ENCODE peak calls at places on chromosomes 1 and 21, in six cellular contexts. One of them, this sample, is unnamed.

GRCh38 chr1:159989581-159989980 is 35.5 kb upstream of the SLAMF9 start:
- DNase-seq in trophoblast cell: no peak
- DNase-seq in endodermal cell: no peak
- DNase-seq in Panc1: no peak
- DNase-seq in K562: no peak
- DNase-seq in CD8-positive, alpha-beta T cell: no peak
- DNase-seq in this sample: no peak

GRCh38 chr1:11783556-11783955 is 21.6 kb downstream of the C1orf167 start:
- DNase-seq in Panc1: no peak
- DNase-seq in endodermal cell: no peak
- DNase-seq in K562: no peak
- DNase-seq in CD8-positive, alpha-beta T cell: no peak
- DNase-seq in trophoblast cell: no peak
- DNase-seq in this sample: no peak

GRCh38 chr1:154745286-154745731 is 124.8 kb downstream of the KCNN3 start:
- DNase-seq in CD8-positive, alpha-beta T cell: no peak
- DNase-seq in K562: no peak
- DNase-seq in Panc1: no peak
- DNase-seq in endodermal cell: peak; percentile 35
- DNase-seq in trophoblast cell: no peak
- DNase-seq in this sample: no peak

GRCh38 chr1:222654849-222655248 is 37.0 kb downstream of the MIA3 start:
- DNase-seq in Panc1: no peak
- DNase-seq in trophoblast cell: no peak
- DNase-seq in endodermal cell: no peak
- DNase-seq in CD8-positive, alpha-beta T cell: peak; percentile 75
- DNase-seq in K562: no peak
- DNase-seq in this sample: peak; percentile 61

GRCh38 chr1:33670567-33670966 is 193.3 kb upstream of the HMGB4 start:
- DNase-seq in CD8-positive, alpha-beta T cell: no peak
- DNase-seq in Panc1: no peak
- DNase-seq in trophoblast cell: no peak
- DNase-seq in endodermal cell: no peak
- DNase-seq in K562: no peak
- DNase-seq in this sample: no peak

GRCh38 chr1:40075251-40075650 is 21.8 kb downstream of the PPT1 start:
- DNase-seq in Panc1: no peak
- DNase-seq in CD8-positive, alpha-beta T cell: no peak
- DNase-seq in K562: no peak
- DNase-seq in trophoblast cell: no peak
- DNase-seq in endodermal cell: no peak
- DNase-seq in this sample: no peak

GRCh38 chr1:1777510-1777909 is 760 bp downstream of the NADK start:
- DNase-seq in trophoblast cell: peak; percentile 37
- DNase-seq in endodermal cell: no peak
- DNase-seq in K562: peak; percentile 67
- DNase-seq in Panc1: no peak
- DNase-seq in CD8-positive, alpha-beta T cell: no peak
- DNase-seq in this sample: no peak

GRCh38 chr21:32545948-32546441 is 39.3 kb downstream of the TCP10L start:
- DNase-seq in CD8-positive, alpha-beta T cell: no peak
- DNase-seq in trophoblast cell: no peak
- DNase-seq in Panc1: no peak
- DNase-seq in endodermal cell: no peak
- DNase-seq in K562: peak; percentile 90
- DNase-seq in this sample: no peak

GRCh38 chr1:27109103-27109822 is 45.7 kb downstream of the SLC9A1 start:
- DNase-seq in endodermal cell: peak; percentile 90
- DNase-seq in trophoblast cell: peak; percentile 42
- DNase-seq in Panc1: no peak
- DNase-seq in CD8-positive, alpha-beta T cell: no peak
- DNase-seq in K562: peak; percentile 79
- DNase-seq in this sample: no peak

GRCh38 chr1:11727119-11727518 is 8.8 kb upstream of the AGTRAP start:
- DNase-seq in endodermal cell: no peak
- DNase-seq in Panc1: no peak
- DNase-seq in CD8-positive, alpha-beta T cell: no peak
- DNase-seq in trophoblast cell: no peak
- DNase-seq in K562: no peak
- DNase-seq in this sample: no peak

GRCh38 chr21:45950740-45951515 is 30.6 kb upstream of the COL6A1 start:
- DNase-seq in trophoblast cell: no peak
- DNase-seq in endodermal cell: no peak
- DNase-seq in K562: no peak
- DNase-seq in CD8-positive, alpha-beta T cell: no peak
- DNase-seq in Panc1: no peak
- DNase-seq in this sample: no peak

GRCh38 chr1:205152505-205152904 is 30.7 kb upstream of the RBBP5 start:
- DNase-seq in K562: no peak
- DNase-seq in CD8-positive, alpha-beta T cell: no peak
- DNase-seq in Panc1: no peak
- DNase-seq in trophoblast cell: no peak
- DNase-seq in endodermal cell: no peak
- DNase-seq in this sample: no peak

GRCh38 chr1:205147191-205147590 is 25.4 kb upstream of the RBBP5 start:
- DNase-seq in endodermal cell: no peak
- DNase-seq in K562: peak; percentile 10
- DNase-seq in Panc1: no peak
- DNase-seq in CD8-positive, alpha-beta T cell: no peak
- DNase-seq in trophoblast cell: no peak
- DNase-seq in this sample: no peak

GRCh38 chr1:205150651-205151428 is 29.1 kb upstream of the RBBP5 start:
- DNase-seq in endodermal cell: no peak
- DNase-seq in CD8-positive, alpha-beta T cell: no peak
- DNase-seq in trophoblast cell: no peak
- DNase-seq in K562: no peak
- DNase-seq in Panc1: no peak
- DNase-seq in this sample: no peak
- H3K36me3 ChIP-seq in endodermal cell: peaks cover 48% of the 10 kb centered on the region
- H3K36me3 ChIP-seq in CD8-positive, alpha-beta T cell: peaks cover 24% of the 10 kb centered on the region
- H3K36me3 ChIP-seq in trophoblast cell: peaks cover 11% of the 10 kb centered on the region
- H3K36me3 ChIP-seq in K562: peaks cover 50% of the 10 kb centered on the region
- H3K36me3 ChIP-seq in Panc1: peaks cover 2% of the 10 kb centered on the region
- H3K36me3 ChIP-seq in this sample: peaks cover 95% of the 10 kb centered on the region

DNA sequence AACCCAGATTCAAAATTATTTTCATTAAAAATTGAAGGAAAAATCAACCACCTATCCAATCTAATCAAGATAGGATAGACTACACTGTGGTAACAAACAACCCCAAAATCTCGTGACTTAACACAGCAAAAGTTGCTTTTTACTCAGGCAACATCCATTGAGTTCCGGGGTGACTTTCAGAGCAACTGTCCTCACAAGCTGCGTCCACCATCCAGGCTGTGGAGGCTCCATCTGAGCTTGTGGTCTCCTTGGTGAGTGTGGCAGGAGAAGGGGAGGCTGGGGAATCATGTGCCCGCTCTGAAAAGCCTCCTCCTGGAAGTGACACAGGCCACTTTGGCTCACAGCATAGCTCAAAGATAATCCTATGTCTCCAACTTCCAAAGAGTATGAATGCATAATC is 52.4 kb downstream of the CD2 start:
- DNase-seq in Panc1: no peak
- DNase-seq in CD8-positive, alpha-beta T cell: no peak
- DNase-seq in K562: no peak
- DNase-seq in trophoblast cell: no peak
- DNase-seq in endodermal cell: no peak
- DNase-seq in this sample: no peak
- H3K4me1 ChIP-seq in Panc1: no peaks in the 10 kb centered on the region
- H3K4me1 ChIP-seq in CD8-positive, alpha-beta T cell: peaks cover 48% of the 10 kb centered on the region
- H3K4me1 ChIP-seq in K562: no peaks in the 10 kb centered on the region
- H3K4me1 ChIP-seq in trophoblast cell: no peaks in the 10 kb centered on the region
- H3K4me1 ChIP-seq in endodermal cell: no peaks in the 10 kb centered on the region
- H3K4me1 ChIP-seq in this sample: no peaks in the 10 kb centered on the region

GRCh38 chr1:211292411-211292810 is 33.2 kb downstream of the RCOR3 start:
- DNase-seq in CD8-positive, alpha-beta T cell: no peak
- DNase-seq in endodermal cell: no peak
- DNase-seq in K562: no peak
- DNase-seq in trophoblast cell: no peak
- DNase-seq in Panc1: no peak
- DNase-seq in this sample: no peak
- H3K36me3 ChIP-seq in CD8-positive, alpha-beta T cell: peaks cover 33% of the 10 kb centered on the region
- H3K36me3 ChIP-seq in endodermal cell: peaks cover 86% of the 10 kb centered on the region
- H3K36me3 ChIP-seq in K562: peaks cover 74% of the 10 kb centered on the region
- H3K36me3 ChIP-seq in trophoblast cell: peaks cover 4% of the 10 kb centered on the region
- H3K36me3 ChIP-seq in Panc1: peaks cover 67% of the 10 kb centered on the region
- H3K36me3 ChIP-seq in this sample: peaks cover 93% of the 10 kb centered on the region

GRCh38 chr1:93617670-93618488 is 63.8 kb downstream of the BCAR3 start:
- DNase-seq in trophoblast cell: no peak
- DNase-seq in Panc1: no peak
- DNase-seq in K562: no peak
- DNase-seq in endodermal cell: peak; percentile 68
- DNase-seq in CD8-positive, alpha-beta T cell: no peak
- DNase-seq in this sample: no peak
- H3K4me1 ChIP-seq in trophoblast cell: peaks cover 65% of the 10 kb centered on the region
- H3K4me1 ChIP-seq in Panc1: peaks cover 78% of the 10 kb centered on the region
- H3K4me1 ChIP-seq in K562: no peaks in the 10 kb centered on the region
- H3K4me1 ChIP-seq in endodermal cell: peaks cover 49% of the 10 kb centered on the region
- H3K4me1 ChIP-seq in CD8-positive, alpha-beta T cell: peaks cover 3% of the 10 kb centered on the region
- H3K4me1 ChIP-seq in this sample: peaks cover 46% of the 10 kb centered on the region

GRCh38 chr1:223758734-223759133 is 46.4 kb downstream of the CAPN2 start:
- DNase-seq in CD8-positive, alpha-beta T cell: no peak
- DNase-seq in endodermal cell: no peak
- DNase-seq in trophoblast cell: no peak
- DNase-seq in Panc1: no peak
- DNase-seq in K562: no peak
- DNase-seq in this sample: no peak

GRCh38 chr1:223756806-223757700 is 44.7 kb downstream of the CAPN2 start:
- DNase-seq in trophoblast cell: no peak
- DNase-seq in CD8-positive, alpha-beta T cell: no peak
- DNase-seq in K562: no peak
- DNase-seq in Panc1: no peak
- DNase-seq in endodermal cell: no peak
- DNase-seq in this sample: no peak

GRCh38 chr1:223754681-223755431 is 42.5 kb downstream of the CAPN2 start:
- DNase-seq in Panc1: no peak
- DNase-seq in K562: no peak
- DNase-seq in trophoblast cell: no peak
- DNase-seq in CD8-positive, alpha-beta T cell: no peak
- DNase-seq in endodermal cell: no peak
- DNase-seq in this sample: no peak

GRCh38 chr1:223755432-223755792 is 43.1 kb downstream of the CAPN2 start:
- DNase-seq in endodermal cell: no peak
- DNase-seq in CD8-positive, alpha-beta T cell: no peak
- DNase-seq in trophoblast cell: no peak
- DNase-seq in Panc1: no peak
- DNase-seq in K562: no peak
- DNase-seq in this sample: no peak

GRCh38 chr1:223756002-223756775 is 43.9 kb downstream of the CAPN2 start:
- DNase-seq in K562: no peak
- DNase-seq in CD8-positive, alpha-beta T cell: no peak
- DNase-seq in endodermal cell: no peak
- DNase-seq in Panc1: no peak
- DNase-seq in trophoblast cell: no peak
- DNase-seq in this sample: no peak
- H3K36me3 ChIP-seq in K562: peaks cover 85% of the 10 kb centered on the region
- H3K36me3 ChIP-seq in CD8-positive, alpha-beta T cell: peaks cover 55% of the 10 kb centered on the region
- H3K36me3 ChIP-seq in endodermal cell: peaks cover 86% of the 10 kb centered on the region
- H3K36me3 ChIP-seq in Panc1: peaks cover 26% of the 10 kb centered on the region
- H3K36me3 ChIP-seq in trophoblast cell: peaks cover 86% of the 10 kb centered on the region
- H3K36me3 ChIP-seq in this sample: peaks cover 96% of the 10 kb centered on the region

DNA sequence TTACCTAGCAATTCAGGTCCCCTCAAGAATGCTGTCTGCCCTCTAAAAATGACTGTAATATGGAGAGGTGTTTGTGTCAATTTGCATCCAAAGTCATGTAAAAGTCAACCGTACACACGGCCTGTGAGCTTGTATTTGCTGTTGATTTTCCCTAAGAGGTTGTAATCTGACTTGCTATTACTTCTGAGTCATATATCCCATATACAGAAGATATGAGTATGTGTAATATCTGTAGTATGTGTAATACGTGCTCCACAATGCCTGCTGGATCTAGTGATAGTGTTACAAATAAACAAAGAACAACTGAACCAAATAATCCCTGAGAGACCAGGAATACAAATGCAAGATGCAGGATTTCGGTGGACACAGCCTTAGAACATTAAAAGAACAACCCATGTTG is 1.4 kb upstream of the KCNJ6 start:
- DNase-seq in K562: no peak
- DNase-seq in trophoblast cell: peak; percentile 35
- DNase-seq in endodermal cell: no peak
- DNase-seq in Panc1: no peak
- DNase-seq in CD8-positive, alpha-beta T cell: no peak
- DNase-seq in this sample: no peak
- H3K4me1 ChIP-seq in K562: peaks cover 18% of the 10 kb centered on the region
- H3K4me1 ChIP-seq in trophoblast cell: peaks cover 7% of the 10 kb centered on the region
- H3K4me1 ChIP-seq in endodermal cell: no peaks in the 10 kb centered on the region
- H3K4me1 ChIP-seq in Panc1: no peaks in the 10 kb centered on the region
- H3K4me1 ChIP-seq in CD8-positive, alpha-beta T cell: no peaks in the 10 kb centered on the region
- H3K4me1 ChIP-seq in this sample: peaks cover 14% of the 10 kb centered on the region

GRCh38 chr1:21563971-21564370 is 54.7 kb downstream of the ALPL start:
- DNase-seq in trophoblast cell: no peak
- DNase-seq in K562: no peak
- DNase-seq in CD8-positive, alpha-beta T cell: no peak
- DNase-seq in endodermal cell: no peak
- DNase-seq in Panc1: no peak
- DNase-seq in this sample: no peak

GRCh38 chr1:21565285-21565684 is 56.1 kb downstream of the ALPL start:
- DNase-seq in CD8-positive, alpha-beta T cell: no peak
- DNase-seq in Panc1: no peak
- DNase-seq in K562: no peak
- DNase-seq in endodermal cell: no peak
- DNase-seq in trophoblast cell: no peak
- DNase-seq in this sample: no peak

GRCh38 chr1:21567241-21568005 is 58.2 kb downstream of the ALPL start:
- DNase-seq in trophoblast cell: no peak
- DNase-seq in K562: no peak
- DNase-seq in Panc1: no peak
- DNase-seq in endodermal cell: no peak
- DNase-seq in CD8-positive, alpha-beta T cell: no peak
- DNase-seq in this sample: no peak

GRCh38 chr1:21562896-21563295 is 53.7 kb downstream of the ALPL start:
- DNase-seq in K562: no peak
- DNase-seq in endodermal cell: no peak
- DNase-seq in CD8-positive, alpha-beta T cell: no peak
- DNase-seq in trophoblast cell: no peak
- DNase-seq in Panc1: no peak
- DNase-seq in this sample: no peak

GRCh38 chr1:21564521-21565095 is 55.4 kb downstream of the ALPL start:
- DNase-seq in endodermal cell: no peak
- DNase-seq in CD8-positive, alpha-beta T cell: no peak
- DNase-seq in trophoblast cell: no peak
- DNase-seq in K562: no peak
- DNase-seq in Panc1: no peak
- DNase-seq in this sample: no peak
- H3K36me3 ChIP-seq in endodermal cell: no peaks in the 10 kb centered on the region
- H3K36me3 ChIP-seq in CD8-positive, alpha-beta T cell: no peaks in the 10 kb centered on the region
- H3K36me3 ChIP-seq in trophoblast cell: no peaks in the 10 kb centered on the region
- H3K36me3 ChIP-seq in K562: no peaks in the 10 kb centered on the region
- H3K36me3 ChIP-seq in Panc1: no peaks in the 10 kb centered on the region
- H3K36me3 ChIP-seq in this sample: peaks cover 3% of the 10 kb centered on the region

This sample was measured in lower lobe of right lung.